ENCODE peak calls at places on chromosome 5, in four cellular contexts. C is DND-41, N is cardiac muscle cell, U is PC-9. P is an unnamed sample.
A peak's percentile ranks its signal among the peaks of the same experiment; 100 is the strongest.

GRCh38 chr5:57650360-57651069 is 167.9 kb upstream of the ACTBL2 start:
- DNase-seq in C (peak; percentile 21), N (peak; percentile 48), U (no peak), P (no peak)

GRCh38 chr5:168023190-168023589 is 268.3 kb upstream of the WWC1 start:
- DNase-seq in C (no peak), N (no peak), U (no peak), P (no peak)

GRCh38 chr5:25393957-25394356 is 749.2 kb upstream of the CDH10 start:
- DNase-seq in C (no peak), N (no peak), U (no peak), P (no peak)

GRCh38 chr5:136203303-136203922 is 10.5 kb upstream of the SMIM32 start:
- DNase-seq in C (no peak), N (no peak), U (no peak), P (no peak)

GRCh38 chr5:115170128-115170923 is 618 bp upstream of the TRIM36 start:
- DNase-seq in C (no peak), N (peak; percentile 69), U (no peak), P (no peak)

GRCh38 chr5:67807116-67807888 is 408.3 kb upstream of the PIK3R1 start:
- DNase-seq in C (no peak), N (no peak), U (no peak), P (no peak)

GRCh38 chr5:125045647-125046046 is 299.2 kb upstream of the ZNF608 start:
- DNase-seq in C (no peak), N (no peak), U (peak; percentile 43), P (no peak)

GRCh38 chr5:171422902-171423663 is 3.6 kb downstream of the FGF18 start:
- DNase-seq in C (no peak), N (no peak), U (no peak), P (no peak)

GRCh38 chr5:15807861-15808260 is 307.9 kb downstream of the FBXL7 start:
- DNase-seq in C (no peak), N (peak; percentile 32), U (no peak), P (no peak)

GRCh38 chr5:170437621-170438375 is 48.6 kb upstream of the KCNMB1 start:
- DNase-seq in C (no peak), N (no peak), U (no peak), P (no peak)

GRCh38 chr5:126471875-126472537 is 48.8 kb downstream of the GRAMD2B start:
- DNase-seq in C (no peak), N (no peak), U (peak; percentile 66), P (no peak)

GRCh38 chr5:5424736-5425135 is 2.3 kb downstream of the ICE1 start:
- DNase-seq in C (no peak), N (no peak), U (no peak), P (no peak)
- TF ChIP-seq CTCF in C (no peak), N (no peak), U (no peak), P (no peak)

DNA sequence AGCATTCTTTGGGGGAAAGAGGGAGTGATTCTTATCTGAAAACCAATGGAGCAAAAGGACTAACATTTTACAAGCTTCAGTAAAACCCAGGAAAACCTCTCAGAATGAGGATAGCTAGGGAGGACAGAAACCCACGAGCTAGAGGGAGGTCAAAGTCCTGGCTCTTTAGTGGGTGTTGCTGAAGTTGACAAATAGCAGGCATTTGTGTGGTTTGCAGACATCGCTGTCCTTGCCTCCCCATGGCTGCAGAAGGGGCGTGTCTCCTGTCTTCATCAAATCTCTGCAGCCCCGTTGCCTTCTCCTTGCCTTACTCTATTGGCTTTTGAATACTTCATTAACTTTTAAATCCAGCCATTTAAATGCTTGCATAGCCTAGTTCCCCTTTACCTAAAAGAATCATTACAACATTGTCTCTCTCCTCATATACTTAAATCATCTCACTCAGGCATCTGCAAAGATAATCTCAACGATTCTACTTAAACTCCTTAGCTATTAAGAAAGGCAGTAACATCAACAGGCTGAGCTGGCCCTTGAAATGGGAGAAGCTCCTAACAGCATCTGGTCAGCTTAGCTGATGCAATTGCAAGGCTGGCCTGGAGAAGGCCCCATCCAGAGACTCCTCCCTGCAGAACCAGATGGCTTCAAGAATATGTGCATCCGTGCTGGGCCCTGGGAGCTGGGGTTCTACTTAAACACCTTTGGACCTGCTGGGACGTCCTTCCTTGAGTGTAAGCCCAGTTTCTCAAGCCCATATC is 152.8 kb upstream of the TAS2R1 start:
- DNase-seq in C (no peak), N (peak; percentile 18), U (no peak), P (no peak)
- TF ChIP-seq CTCF in C (no peak), N (no peak), U (no peak), P (no peak)

GRCh38 chr5:43231977-43232376 is 40.0 kb downstream of the NIM1K start:
- DNase-seq in C (peak; percentile 11), N (no peak), U (no peak), P (no peak)
- TF ChIP-seq CTCF in C (peak; percentile 54), N (peak; percentile 9), U (peak; percentile 68), P (no peak)

GRCh38 chr5:43401827-43402226 is 10.4 kb downstream of the CCL28 start:
- DNase-seq in C (no peak), N (no peak), U (no peak), P (no peak)
- TF ChIP-seq CTCF in C (peak; percentile 33), N (peak; percentile 52), U (peak; percentile 65), P (no peak)

DNA sequence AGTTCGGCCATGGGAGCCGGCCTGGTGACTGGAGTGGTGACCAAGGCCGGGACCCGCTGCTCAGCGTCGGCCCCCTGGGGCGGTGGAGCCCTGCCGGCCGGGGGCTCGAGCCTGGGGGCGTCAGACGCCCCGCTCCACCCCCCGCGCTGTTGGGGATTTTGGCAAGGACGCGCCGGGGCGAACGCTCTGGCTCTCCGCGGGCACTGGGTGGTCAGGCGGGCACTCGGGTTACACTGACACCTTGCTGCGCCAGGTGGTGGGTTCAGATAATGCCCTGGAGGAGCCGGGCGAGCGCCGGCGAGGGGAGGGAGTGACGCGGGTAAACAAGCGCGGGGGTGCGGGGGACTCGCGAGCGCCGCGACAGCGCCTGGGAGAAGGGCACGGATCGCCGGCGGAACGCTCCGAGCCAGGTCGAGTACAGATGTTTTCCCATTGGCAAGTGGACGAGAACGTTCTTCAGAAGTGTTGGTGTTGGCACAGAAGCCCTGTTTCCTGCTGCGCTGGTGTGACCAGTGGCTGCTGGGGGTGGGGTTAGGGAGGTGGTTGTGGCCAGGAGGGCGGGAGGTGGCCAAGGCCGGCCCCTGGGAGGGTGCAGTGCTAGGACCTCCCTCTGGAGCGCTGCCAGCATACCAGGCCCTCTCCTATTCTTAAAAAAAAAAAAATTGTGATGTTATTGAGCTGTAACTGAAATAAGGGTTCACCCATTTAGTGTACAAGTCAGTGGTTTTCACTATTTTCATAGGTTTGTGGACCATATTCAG is 773 bp downstream of the SQSTM1 start:
- DNase-seq in C (peak; percentile 81), N (peak; percentile 92), U (peak; percentile 80), P (peak; percentile 79)
- TF ChIP-seq CTCF in C (no peak), N (no peak), U (no peak), P (peak; percentile 10)

P was measured in mesothelial cell of epicardium.